ENCODE peak calls at places on chromosomes 7 and 10, in eight cellular contexts. A is dorsolateral prefrontal cortex, M is lower leg skin, C is OCI-LY7, O is H1, D is colonic mucosa, H is AG09319, S is BE2C. P is an unnamed sample.

GRCh38 chr7:94422136-94422535 is 27.4 kb downstream of the COL1A2 start:
- DNase-seq in A (no peak), M (no peak), C (no peak), O (no peak), D (no peak), H (no peak), S (no peak), P (no peak)

GRCh38 chr10:28087675-28088351 is 88.9 kb upstream of the ODAD2 start:
- DNase-seq in A (no peak), M (no peak), C (no peak), O (no peak), D (no peak), H (no peak), S (no peak), P (peak)

GRCh38 chr7:105887569-105888199 is 11.3 kb upstream of the ATXN7L1 start:
- DNase-seq in A (no peak), M (no peak), C (no peak), O (peak), D (peak), H (no peak), S (no peak), P (no peak)

GRCh38 chr7:140672382-140673062 is at the start of gene ADCK2:
- DNase-seq in A (no peak), M (no peak), C (peak), O (no peak), D (peak), H (no peak), S (peak), P (peak)

GRCh38 chr10:91856637-91857036 is 52.6 kb downstream of the FGFBP3 start:
- DNase-seq in A (no peak), M (no peak), C (peak), O (no peak), D (no peak), H (no peak), S (no peak), P (peak)

GRCh38 chr10:91050371-91051034 is 129.6 kb upstream of the ANKRD1 start:
- DNase-seq in A (no peak), M (no peak), C (no peak), O (no peak), D (no peak), H (no peak), S (no peak), P (peak)

GRCh38 chr10:48501226-48501625 is 103.6 kb downstream of the ARHGAP22 start:
- DNase-seq in A (no peak), M (peak), C (no peak), O (no peak), D (peak), H (no peak), S (no peak), P (no peak)

GRCh38 chr7:142345817-142346216 is 88.0 kb upstream of the PRSS58 start:
- DNase-seq in A (no peak), M (no peak), C (no peak), O (no peak), D (no peak), H (no peak), S (no peak), P (no peak)

GRCh38 chr10:115830260-115830970 is 442.6 kb downstream of the GFRA1 start:
- DNase-seq in A (no peak), M (no peak), C (no peak), O (no peak), D (no peak), H (no peak), S (no peak), P (peak)

DNA sequence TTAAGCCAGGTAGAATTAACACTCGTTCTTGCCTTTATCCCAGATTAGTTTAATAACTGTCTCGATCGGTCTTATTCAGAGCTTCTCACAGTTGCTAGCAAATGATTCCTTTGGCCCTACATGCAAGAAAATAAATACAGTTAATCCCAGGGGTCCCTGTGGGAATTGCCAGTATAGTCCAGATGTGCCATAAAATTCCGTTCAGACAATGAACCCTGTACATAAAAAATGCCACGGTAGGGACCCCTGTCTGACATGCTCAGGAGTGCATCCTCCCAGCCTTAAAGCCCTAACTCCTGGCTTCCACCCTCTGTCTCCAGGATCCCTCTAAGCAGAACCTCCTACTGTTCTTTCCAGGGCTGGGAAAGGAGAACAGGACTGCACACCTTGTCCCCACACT is 207.5 kb downstream of the ARHGAP12 start:
- DNase-seq in A (no peak), M (no peak), C (no peak), O (no peak), D (no peak), H (no peak), S (no peak), P (no peak)
- TF ChIP-seq CTCF in A (no peak), M (no peak), C (no peak), O (no peak), D (no peak), H (no peak), S (no peak), P (no peak)

GRCh38 chr10:128630787-128631252 is 504.6 kb upstream of the MKI67 start:
- DNase-seq in A (no peak), M (no peak), C (no peak), O (no peak), D (no peak), H (no peak), S (no peak), P (no peak)

GRCh38 chr10:128633864-128634541 is 507.8 kb upstream of the MKI67 start:
- DNase-seq in A (no peak), M (no peak), C (no peak), O (peak), D (no peak), H (no peak), S (no peak), P (no peak)

GRCh38 chr10:128632694-128633093 is 506.5 kb upstream of the MKI67 start:
- DNase-seq in A (no peak), M (no peak), C (no peak), O (no peak), D (no peak), H (no peak), S (no peak), P (no peak)

GRCh38 chr10:128629111-128630096 is 503.2 kb upstream of the MKI67 start:
- DNase-seq in A (no peak), M (no peak), C (no peak), O (no peak), D (no peak), H (no peak), S (peak), P (no peak)

DNA sequence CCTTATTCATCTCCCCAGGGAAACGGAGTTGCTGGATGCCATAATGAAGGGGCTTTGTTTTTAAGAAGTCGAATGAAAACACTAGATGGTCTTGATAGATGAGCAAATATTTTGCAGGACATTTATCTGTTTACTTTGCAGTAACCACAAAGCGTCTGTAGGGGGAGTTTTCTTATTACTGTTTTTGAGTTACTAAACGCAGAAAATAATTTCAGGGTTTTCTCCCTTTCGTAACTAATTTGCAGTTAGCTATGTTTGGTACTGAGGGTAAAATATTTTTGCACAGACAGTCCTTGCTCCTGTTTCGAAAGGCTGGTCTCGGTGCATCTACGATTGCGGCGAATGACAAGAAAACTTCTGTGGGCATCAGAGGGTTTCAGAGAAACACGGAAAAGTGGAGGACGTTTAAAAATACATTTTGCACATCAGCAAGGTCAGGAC is 505.6 kb upstream of the MKI67 start:
- DNase-seq in A (no peak), M (no peak), C (peak), O (no peak), D (no peak), H (no peak), S (peak), P (peak)
- TF ChIP-seq CTCF in A (peak), M (no peak), C (peak), O (peak), D (peak), H (peak), S (peak), P (peak)

DNA sequence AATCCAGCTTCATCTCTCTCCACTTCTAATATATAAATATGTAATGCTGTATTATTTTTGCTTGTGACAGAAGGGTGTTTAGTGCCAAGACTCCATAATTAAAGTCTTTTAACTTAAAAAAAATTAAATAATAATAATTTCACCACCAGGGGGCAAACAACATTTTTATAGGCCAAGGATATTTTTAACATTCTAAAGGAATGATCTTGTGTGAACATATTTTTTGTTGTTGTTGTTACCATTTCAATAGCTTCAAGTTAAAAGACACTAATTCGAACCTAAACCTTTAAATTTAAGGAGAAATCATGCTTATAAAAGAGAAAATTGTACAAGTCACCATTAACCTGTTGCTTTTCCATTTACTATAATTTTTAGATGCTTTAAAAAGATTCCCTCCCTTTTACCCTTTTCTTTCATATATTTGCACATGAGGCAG is 7.5 kb upstream of the DNAJC1 start:
- DNase-seq in A (no peak), M (no peak), C (peak), O (no peak), D (no peak), H (no peak), S (no peak), P (peak)
- TF ChIP-seq CTCF in A (peak), M (no peak), C (peak), O (no peak), D (peak), H (peak), S (peak), P (peak)

DNA sequence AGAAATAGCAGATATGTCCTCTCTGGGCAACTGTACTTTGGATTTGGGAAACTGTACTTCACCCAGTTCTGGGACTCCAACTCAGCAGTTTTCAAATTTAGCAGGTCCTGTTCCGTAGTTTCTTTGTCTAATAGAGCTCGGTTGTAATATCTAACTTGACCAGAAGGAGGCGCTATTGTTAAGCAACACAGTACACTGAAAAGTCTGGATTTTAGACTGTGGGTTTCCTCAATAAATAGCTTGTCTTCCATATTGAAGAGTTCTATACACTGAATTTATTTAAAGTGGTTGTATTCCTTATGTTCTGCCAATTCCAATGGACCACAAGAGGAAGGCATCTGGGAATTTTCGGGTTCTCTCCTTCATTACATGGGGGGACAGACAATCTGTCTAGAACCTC is 39.8 kb downstream of the ELFN1 start:
- DNase-seq in A (no peak), M (no peak), C (no peak), O (no peak), D (no peak), H (no peak), S (no peak), P (no peak)
- TF ChIP-seq CTCF in A (no peak), M (no peak), C (peak), O (no peak), D (no peak), H (peak), S (peak), P (peak)

DNA sequence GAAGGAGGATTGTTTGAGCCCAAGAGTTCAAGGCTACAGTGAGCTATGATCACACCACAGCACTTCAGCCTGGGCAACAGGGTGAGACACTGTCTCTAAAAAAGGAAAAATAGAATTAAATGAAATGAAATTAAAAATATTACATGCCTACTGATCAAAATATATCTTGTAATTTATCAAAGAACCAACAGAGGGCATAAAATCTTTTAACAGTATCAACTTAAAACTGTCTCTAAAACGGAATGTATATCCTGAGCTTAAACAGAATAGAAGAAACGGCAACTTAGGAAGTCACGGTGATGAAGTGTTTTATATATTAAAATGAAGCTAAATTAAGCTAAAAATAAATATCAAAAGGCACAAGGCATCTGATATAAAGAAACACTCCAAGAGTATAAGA is 78.8 kb downstream of the MTPAP start:
- DNase-seq in A (no peak), M (no peak), C (peak), O (no peak), D (no peak), H (no peak), S (no peak), P (peak)
- TF ChIP-seq CTCF in A (no peak), M (no peak), C (peak), O (no peak), D (no peak), H (peak), S (no peak), P (peak)

GRCh38 chr7:138981332-138982203 is at the start of gene KIAA1549:
- DNase-seq in A (peak), M (peak), C (peak), O (peak), D (peak), H (peak), S (peak), P (peak)

GRCh38 chr7:138979988-138980574 is 1.1 kb downstream of the KIAA1549 start:
- DNase-seq in A (no peak), M (peak), C (no peak), O (no peak), D (no peak), H (no peak), S (peak), P (peak)

GRCh38 chr7:138980575-138981285 is 459 bp downstream of the KIAA1549 start:
- DNase-seq in A (no peak), M (peak), C (no peak), O (peak), D (no peak), H (no peak), S (peak), P (no peak)

GRCh38 chr7:138978541-138979184 is 2.5 kb downstream of the KIAA1549 start:
- DNase-seq in A (no peak), M (peak), C (no peak), O (no peak), D (no peak), H (no peak), S (no peak), P (no peak)

DNA sequence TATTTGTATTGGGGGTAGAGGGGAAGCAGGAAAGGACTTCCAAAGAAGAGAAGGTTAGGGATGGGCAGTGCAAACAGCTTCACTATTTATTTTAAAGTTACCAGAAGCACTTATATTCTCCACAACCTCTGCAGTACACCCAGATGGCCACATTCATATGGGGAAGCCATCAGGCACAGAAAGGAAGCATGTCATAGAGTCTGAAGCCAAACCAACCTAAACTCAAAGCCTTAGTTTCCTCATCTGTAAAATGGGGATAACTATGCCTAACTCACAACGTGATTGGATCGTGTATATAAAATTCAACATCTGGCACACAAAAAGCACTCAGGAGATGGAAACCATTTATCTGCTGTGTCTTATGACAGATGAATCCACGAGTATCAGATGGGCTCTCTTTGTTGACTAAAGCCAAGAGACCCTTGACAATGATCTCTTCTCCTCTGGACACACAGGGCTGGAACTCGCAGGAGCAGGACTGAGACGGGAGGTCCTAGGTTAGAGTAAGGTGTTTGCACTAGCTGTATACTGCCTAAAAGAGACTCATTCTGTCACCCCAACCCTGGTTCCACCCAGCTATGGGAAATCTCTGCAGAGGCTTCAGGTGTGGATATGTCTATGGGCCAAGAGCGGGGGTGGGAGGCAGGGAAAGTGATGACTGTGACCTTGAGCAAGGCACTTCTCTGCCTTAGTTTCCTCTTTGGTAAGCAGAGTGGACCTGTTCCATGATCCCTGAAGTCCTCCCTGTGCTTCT is 1.8 kb downstream of the KIAA1549 start:
- DNase-seq in A (no peak), M (peak), C (no peak), O (no peak), D (no peak), H (no peak), S (no peak), P (no peak)
- TF ChIP-seq CTCF in A (no peak), M (no peak), C (no peak), O (no peak), D (no peak), H (no peak), S (peak), P (no peak)

GRCh38 chr10:86523348-86523747 is 1.8 kb upstream of the WAPL start:
- DNase-seq in A (no peak), M (no peak), C (peak), O (no peak), D (no peak), H (no peak), S (no peak), P (peak)
- TF ChIP-seq CTCF in A (no peak), M (no peak), C (peak), O (peak), D (no peak), H (peak), S (no peak), P (peak)

GRCh38 chr7:47474937-47475879 is 106.7 kb downstream of the TNS3 start:
- DNase-seq in A (peak), M (peak), C (peak), O (no peak), D (peak), H (peak), S (peak), P (peak)
- TF ChIP-seq CTCF in A (no peak), M (no peak), C (no peak), O (no peak), D (no peak), H (peak), S (no peak), P (peak)